ENCODE peak calls at places on chromosomes 7 and 10, in seven cellular contexts. K is choroid plexus epithelial cell, H is tibial artery, O is foreskin fibroblast, U is mammary epithelial cell, M is GM06990, Y is cardiac muscle cell. Z is an unnamed sample.

GRCh38 chr10:133039823-133040704 is 47.7 kb upstream of the ADGRA1 start:
- DNase-seq in H (no peak), K (no peak), O (no peak), Y (no peak), U (no peak), M (no peak), Z (no peak)

GRCh38 chr10:44460499-44460898 is 75.6 kb upstream of the CXCL12 start:
- DNase-seq in O (no peak), Y (no peak), M (no peak), U (no peak), K (peak), H (no peak), Z (no peak)

GRCh38 chr10:45241865-45242518 is 73.4 kb downstream of the OR13A1 start:
- DNase-seq in M (no peak), Y (no peak), U (no peak), H (no peak), O (no peak), K (peak), Z (no peak)

GRCh38 chr10:97889461-97890265 is 40.0 kb downstream of the GOLGA7B start:
- DNase-seq in H (no peak), Y (no peak), M (no peak), K (peak), O (peak), U (peak), Z (peak)

GRCh38 chr7:155267023-155267422 is 30.7 kb upstream of the INSIG1 start:
- DNase-seq in Y (no peak), U (no peak), K (no peak), O (no peak), M (no peak), H (no peak), Z (no peak)

GRCh38 chr7:54811925-54812264 is 52.9 kb upstream of the SEC61G start:
- DNase-seq in K (peak), Y (no peak), H (no peak), M (no peak), U (peak), O (peak), Z (no peak)

GRCh38 chr7:11810043-11810625 is 21.9 kb downstream of the THSD7A start:
- DNase-seq in K (no peak), H (no peak), O (no peak), Y (peak), M (no peak), U (no peak), Z (no peak)

GRCh38 chr7:153584132-153584531 is 468.1 kb upstream of the DPP6 start:
- DNase-seq in H (no peak), U (no peak), O (no peak), Y (no peak), K (no peak), M (no peak), Z (no peak)

GRCh38 chr10:71127773-71128172 is 84.6 kb upstream of the UNC5B start:
- DNase-seq in M (no peak), O (no peak), K (no peak), U (no peak), Y (no peak), H (no peak), Z (no peak)

GRCh38 chr7:92614586-92615237 is 24.5 kb upstream of the FAM133B start:
- DNase-seq in Y (no peak), K (peak), H (no peak), U (no peak), O (peak), M (no peak), Z (no peak)

GRCh38 chr7:157043745-157044144 is 33.3 kb upstream of the MNX1 start:
- DNase-seq in M (no peak), Y (no peak), O (peak), U (no peak), H (no peak), K (peak), Z (no peak)

GRCh38 chr7:129271500-129272355 is 46.9 kb downstream of the AHCYL2 start:
- DNase-seq in M (peak), U (peak), K (peak), O (peak), Y (peak), H (no peak), Z (no peak)

GRCh38 chr10:119208553-119208940 is 1.2 kb downstream of the GRK5 start:
- DNase-seq in O (no peak), H (no peak), Y (no peak), K (peak), M (no peak), U (no peak), Z (no peak)

GRCh38 chr7:29146082-29146706 is at the start of gene CPVL:
- DNase-seq in U (no peak), M (no peak), O (no peak), K (no peak), Y (peak), H (peak), Z (peak)

GRCh38 chr7:121519548-121520521 is 123.7 kb upstream of the FAM3C start:
- DNase-seq in O (no peak), H (no peak), U (no peak), K (peak), Y (no peak), M (no peak), Z (no peak)

GRCh38 chr10:131429141-131429540 is 117.6 kb upstream of the TCERG1L start:
- DNase-seq in O (no peak), Y (no peak), M (no peak), U (no peak), K (no peak), H (no peak), Z (peak)

GRCh38 chr10:4661572-4662255 is 164.3 kb upstream of the AKR1E2 start:
- DNase-seq in O (no peak), Y (peak), M (no peak), U (no peak), H (peak), K (no peak), Z (no peak)

GRCh38 chr10:74957199-74958084 is 131.0 kb downstream of the KAT6B start:
- DNase-seq in Y (no peak), M (no peak), O (no peak), K (no peak), U (no peak), H (no peak), Z (no peak)

GRCh38 chr10:47299989-47300931 is at the start of gene GDF10:
- DNase-seq in Y (peak), K (peak), H (no peak), M (no peak), O (no peak), U (no peak), Z (no peak)

GRCh38 chr7:138935438-138936079 is 45.6 kb downstream of the KIAA1549 start:
- DNase-seq in Y (peak), U (peak), H (no peak), O (peak), M (no peak), K (peak), Z (no peak)

GRCh38 chr7:35993663-35994622 is 159.1 kb upstream of the EEPD1 start:
- DNase-seq in Y (no peak), H (no peak), O (peak), K (peak), M (no peak), U (peak), Z (no peak)

GRCh38 chr10:88039496-88040200 is 176.2 kb downstream of the PTEN start:
- DNase-seq in O (no peak), H (no peak), Y (no peak), M (no peak), K (peak), U (peak), Z (no peak)

GRCh38 chr7:16951483-16952080 is 69.8 kb upstream of the AGR3 start:
- DNase-seq in H (no peak), K (no peak), Y (no peak), O (no peak), M (no peak), U (peak), Z (no peak)

GRCh38 chr7:157522189-157522588 is 185.4 kb downstream of the DNAJB6 start:
- DNase-seq in M (no peak), K (no peak), Y (no peak), O (no peak), U (no peak), H (peak), Z (no peak)

GRCh38 chr7:108368466-108368865 is 87.8 kb downstream of the NRCAM start:
- DNase-seq in Y (no peak), U (no peak), M (no peak), H (no peak), O (peak), K (peak), Z (no peak)

GRCh38 chr7:38858281-38858884 is 50.6 kb downstream of the VPS41 start:
- DNase-seq in O (peak), K (peak), M (no peak), H (no peak), U (peak), Y (no peak), Z (no peak)

GRCh38 chr7:2120251-2120660 is 112.5 kb downstream of the MAD1L1 start:
- DNase-seq in O (no peak), Y (no peak), M (no peak), H (no peak), K (no peak), U (no peak), Z (no peak)

GRCh38 chr7:40899651-40900507 is 765.1 kb downstream of the SUGCT start:
- DNase-seq in O (no peak), K (no peak), H (no peak), Y (no peak), U (no peak), M (no peak), Z (no peak)

GRCh38 chr10:100341953-100342626 is 4.9 kb upstream of the SCD start:
- DNase-seq in H (peak), O (peak), K (peak), U (peak), M (no peak), Y (peak), Z (no peak)

GRCh38 chr10:62637249-62638061 is 167.1 kb upstream of the ADO start:
- DNase-seq in Y (no peak), K (peak), M (peak), O (no peak), U (peak), H (no peak), Z (no peak)

GRCh38 chr10:62643612-62644587 is 160.6 kb upstream of the ADO start:
- DNase-seq in M (no peak), U (no peak), O (no peak), Y (no peak), K (no peak), H (no peak), Z (no peak)

GRCh38 chr10:62638062-62638477 is 166.4 kb upstream of the ADO start:
- DNase-seq in U (peak), M (no peak), Y (peak), K (peak), O (no peak), H (no peak), Z (no peak)

GRCh38 chr10:62639139-62639538 is 165.4 kb upstream of the ADO start:
- DNase-seq in K (no peak), Y (no peak), M (no peak), U (no peak), O (no peak), H (no peak), Z (no peak)

GRCh38 chr10:62640386-62640785 is 164.1 kb upstream of the ADO start:
- DNase-seq in U (peak), M (no peak), O (no peak), H (no peak), K (peak), Y (no peak), Z (no peak)
- H3K4me3 ChIP-seq in U (no peak), M (no peak), O (no peak), H (no peak), K (no peak), Y (no peak), Z (no peak)

GRCh38 chr7:90210475-90210874 is 1.1 kb upstream of the STEAP2 start:
- DNase-seq in K (no peak), M (no peak), O (no peak), H (no peak), Y (no peak), U (no peak), Z (no peak)
- H3K4me3 ChIP-seq in K (no peak), M (no peak), O (no peak), H (no peak), Y (no peak), U (no peak), Z (peak)

GRCh38 chr7:98868450-98868849 is 1.4 kb downstream of the TMEM130 start:
- DNase-seq in H (no peak), K (no peak), M (no peak), O (no peak), Y (no peak), U (no peak), Z (no peak)

GRCh38 chr7:98867271-98867701 is 2.5 kb downstream of the TMEM130 start:
- DNase-seq in H (peak), Y (peak), K (peak), M (no peak), U (no peak), O (no peak), Z (no peak)

GRCh38 chr7:98870071-98870651 is 347 bp upstream of the TMEM130 start:
- DNase-seq in H (peak), Y (peak), U (peak), M (peak), K (peak), O (peak), Z (peak)

GRCh38 chr7:98869374-98870070 is at the start of gene TMEM130:
- DNase-seq in H (peak), Y (peak), U (no peak), O (no peak), K (peak), M (no peak), Z (peak)

DNA sequence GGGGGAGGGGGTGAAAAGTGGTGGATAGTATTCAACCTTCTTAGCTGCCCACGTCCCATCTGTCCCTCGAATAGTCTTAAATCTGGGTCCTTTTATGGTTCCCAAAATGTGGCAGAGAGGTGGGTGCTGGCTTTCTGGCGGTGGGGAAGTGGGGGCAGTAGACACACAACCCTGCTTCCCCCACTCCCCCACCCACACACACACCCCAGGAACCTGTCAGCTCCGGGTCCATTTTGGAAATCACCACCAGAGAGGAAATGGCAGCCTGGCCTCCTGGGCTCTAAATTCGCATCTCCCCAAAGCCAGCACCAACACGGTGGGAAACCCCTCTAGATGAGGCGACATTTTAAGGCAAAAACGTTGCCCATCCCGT is 827 bp downstream of the TMEM130 start:
- DNase-seq in H (no peak), M (no peak), O (no peak), U (no peak), K (no peak), Y (no peak), Z (no peak)
- H3K4me3 ChIP-seq in H (peak), M (no peak), O (peak), U (no peak), K (no peak), Y (no peak), Z (no peak)

DNA sequence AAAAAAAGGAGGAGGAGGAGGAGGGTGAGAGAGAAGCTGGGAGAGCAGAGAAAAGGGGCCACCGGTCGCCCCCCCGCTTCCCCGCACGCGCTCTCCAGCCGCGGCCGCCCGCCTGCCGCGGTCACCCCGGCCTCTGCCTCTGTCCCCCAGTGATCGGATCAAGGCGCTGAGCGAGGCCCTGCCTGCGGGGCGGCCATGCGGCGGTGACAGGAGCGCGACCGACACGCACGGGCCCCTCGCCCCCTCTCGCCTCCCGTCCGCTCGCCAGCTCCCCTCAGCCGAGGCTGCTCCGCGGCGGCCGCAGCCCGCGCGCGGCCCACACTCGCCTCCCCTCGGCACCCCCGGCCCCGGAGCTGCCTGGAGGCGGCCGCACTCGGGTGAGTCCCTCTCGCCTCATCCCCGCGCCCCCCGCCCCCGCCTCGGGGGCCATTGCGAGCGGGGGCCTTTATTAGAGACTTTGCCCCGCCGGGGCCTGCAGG is at the start of gene GTF2I:
- DNase-seq in O (no peak), U (no peak), K (no peak), M (no peak), H (peak), Y (peak), Z (no peak)
- H3K4me3 ChIP-seq in O (peak), U (peak), K (peak), M (peak), H (peak), Y (peak), Z (peak)

GRCh38 chr10:93476756-93477155 is 5.4 kb downstream of the MYOF start:
- DNase-seq in O (no peak), K (no peak), H (no peak), Y (no peak), M (no peak), U (no peak), Z (no peak)
- H3K4me3 ChIP-seq in O (no peak), K (no peak), H (no peak), Y (no peak), M (no peak), U (no peak), Z (no peak)

GRCh38 chr7:44791278-44792219 is 4.9 kb upstream of the PPIA start:
- DNase-seq in Y (peak), H (no peak), O (peak), M (no peak), U (no peak), K (peak), Z (no peak)
- H3K4me3 ChIP-seq in Y (no peak), H (no peak), O (no peak), M (no peak), U (no peak), K (no peak), Z (no peak)

GRCh38 chr10:22693860-22694259 is 20.5 kb downstream of the PIP4K2A start:
- DNase-seq in U (no peak), O (no peak), K (no peak), M (no peak), H (no peak), Y (no peak), Z (no peak)
- H3K4me3 ChIP-seq in U (no peak), O (no peak), K (no peak), M (peak), H (no peak), Y (no peak), Z (no peak)

GRCh38 chr7:6639032-6639431 is 1.9 kb downstream of the ZNF316 start:
- DNase-seq in K (no peak), U (no peak), O (no peak), Y (no peak), H (no peak), M (no peak), Z (no peak)
- H3K4me3 ChIP-seq in K (no peak), U (no peak), O (peak), Y (no peak), H (peak), M (no peak), Z (no peak)

GRCh38 chr7:1087952-1088920 is at the start of gene GPER1:
- DNase-seq in Y (peak), U (no peak), H (peak), O (peak), K (peak), M (no peak), Z (peak)

GRCh38 chr7:1085266-1085665 is 2.6 kb upstream of the GPER1 start:
- DNase-seq in Y (no peak), U (no peak), H (no peak), M (no peak), K (no peak), O (no peak), Z (no peak)

GRCh38 chr7:1085910-1086421 is 1.9 kb upstream of the GPER1 start:
- DNase-seq in Y (no peak), K (no peak), H (peak), U (no peak), M (no peak), O (no peak), Z (peak)

GRCh38 chr7:1087462-1087809 is 477 bp upstream of the GPER1 start:
- DNase-seq in M (no peak), O (peak), Y (no peak), H (no peak), K (peak), U (no peak), Z (no peak)

GRCh38 chr7:1086588-1087461 is 1.1 kb upstream of the GPER1 start:
- DNase-seq in K (peak), H (peak), U (peak), O (peak), Y (peak), M (peak), Z (peak)
- H3K4me3 ChIP-seq in K (peak), H (peak), U (peak), O (peak), Y (peak), M (peak), Z (peak)

Z was measured in kidney.